ENCODE peak calls at places on chromosomes 3 and 15, in four cellular contexts. N, Y, R and A are unnamed samples.

GRCh38 chr15:73908030-73908821 is 18.0 kb upstream of the LOXL1 start:
- DNase-seq in R (peak), Y (peak), N (peak), A (peak)

GRCh38 chr3:147412491-147412916 is 3.3 kb downstream of the ZIC1 start:
- DNase-seq in N (no peak), R (peak), Y (no peak), A (no peak)

GRCh38 chr3:76061654-76062053 is 276.3 kb upstream of the ZNF717 start:
- DNase-seq in N (no peak), Y (no peak), R (no peak), A (no peak)

GRCh38 chr15:48861813-48862431 is 16.0 kb upstream of the EID1 start:
- DNase-seq in Y (peak), R (peak), N (peak), A (peak)

GRCh38 chr3:145557405-145557804 is 603.6 kb downstream of the PLOD2 start:
- DNase-seq in R (no peak), N (no peak), Y (no peak), A (no peak)

GRCh38 chr3:150462108-150462507 is 54.0 kb downstream of the TSC22D2 start:
- DNase-seq in R (no peak), Y (no peak), N (no peak), A (no peak)

GRCh38 chr3:4746241-4746958 is 232.8 kb upstream of the BHLHE40 start:
- DNase-seq in N (no peak), Y (no peak), R (no peak), A (no peak)

GRCh38 chr3:142828703-142829304 is 60.1 kb downstream of the PCOLCE2 start:
- DNase-seq in Y (peak), N (peak), R (peak), A (peak)

GRCh38 chr15:66822106-66822505 is 120.1 kb downstream of the SMAD6 start:
- DNase-seq in R (no peak), N (no peak), Y (no peak), A (no peak)

GRCh38 chr15:90212221-90213079 is 11.3 kb downstream of the SEMA4B start:
- DNase-seq in R (no peak), N (no peak), Y (peak), A (peak)

GRCh38 chr3:52866427-52866826 is 30.9 kb downstream of the STIMATE start:
- DNase-seq in R (no peak), N (no peak), Y (no peak), A (no peak)

GRCh38 chr3:179236676-179237301 is 14.1 kb downstream of the KCNMB3 start:
- DNase-seq in R (no peak), N (no peak), Y (no peak), A (no peak)

GRCh38 chr3:1798711-1799410 is 299.8 kb upstream of the CNTN4 start:
- DNase-seq in Y (no peak), N (no peak), R (no peak), A (no peak)

GRCh38 chr3:187227658-187228258 is 30.5 kb downstream of the RTP1 start:
- DNase-seq in Y (peak), N (no peak), R (no peak), A (peak)

DNA sequence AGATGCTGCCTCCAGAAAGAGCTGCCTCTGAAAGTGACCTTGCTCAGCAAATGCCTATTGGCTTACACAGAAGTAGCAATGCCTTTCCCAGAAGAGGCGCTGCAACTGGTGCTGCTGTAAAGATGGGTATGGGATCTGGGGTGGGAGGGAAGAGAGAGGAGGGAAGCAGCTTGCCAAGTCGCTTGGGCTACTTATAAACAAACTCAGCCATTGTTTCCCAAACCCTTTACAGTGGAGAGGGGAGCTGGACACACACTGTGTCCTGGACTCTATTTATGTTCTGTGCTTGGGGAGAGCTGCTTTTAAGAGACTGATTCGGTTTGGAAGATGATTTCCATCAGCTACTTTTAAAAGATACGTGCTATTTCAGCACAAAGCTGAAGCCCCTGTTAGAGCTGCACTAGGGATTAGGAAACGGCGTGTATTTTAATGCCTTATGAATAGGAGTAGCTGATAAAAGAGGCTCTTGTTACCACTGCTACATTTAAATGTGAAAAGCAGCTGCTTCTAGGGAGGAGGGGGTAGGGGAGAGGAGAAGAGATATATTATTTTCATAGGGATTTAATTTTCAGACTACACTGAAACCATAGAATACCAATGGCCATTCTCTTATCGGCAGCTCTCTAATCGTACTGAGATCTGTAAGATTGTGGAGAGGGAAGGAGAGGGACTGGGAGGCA is 440.6 kb downstream of the MCTP2 start:
- DNase-seq in R (peak), N (peak), Y (no peak), A (no peak)
- TF ChIP-seq CTCF in R (no peak), N (peak), Y (no peak), A (no peak)

DNA sequence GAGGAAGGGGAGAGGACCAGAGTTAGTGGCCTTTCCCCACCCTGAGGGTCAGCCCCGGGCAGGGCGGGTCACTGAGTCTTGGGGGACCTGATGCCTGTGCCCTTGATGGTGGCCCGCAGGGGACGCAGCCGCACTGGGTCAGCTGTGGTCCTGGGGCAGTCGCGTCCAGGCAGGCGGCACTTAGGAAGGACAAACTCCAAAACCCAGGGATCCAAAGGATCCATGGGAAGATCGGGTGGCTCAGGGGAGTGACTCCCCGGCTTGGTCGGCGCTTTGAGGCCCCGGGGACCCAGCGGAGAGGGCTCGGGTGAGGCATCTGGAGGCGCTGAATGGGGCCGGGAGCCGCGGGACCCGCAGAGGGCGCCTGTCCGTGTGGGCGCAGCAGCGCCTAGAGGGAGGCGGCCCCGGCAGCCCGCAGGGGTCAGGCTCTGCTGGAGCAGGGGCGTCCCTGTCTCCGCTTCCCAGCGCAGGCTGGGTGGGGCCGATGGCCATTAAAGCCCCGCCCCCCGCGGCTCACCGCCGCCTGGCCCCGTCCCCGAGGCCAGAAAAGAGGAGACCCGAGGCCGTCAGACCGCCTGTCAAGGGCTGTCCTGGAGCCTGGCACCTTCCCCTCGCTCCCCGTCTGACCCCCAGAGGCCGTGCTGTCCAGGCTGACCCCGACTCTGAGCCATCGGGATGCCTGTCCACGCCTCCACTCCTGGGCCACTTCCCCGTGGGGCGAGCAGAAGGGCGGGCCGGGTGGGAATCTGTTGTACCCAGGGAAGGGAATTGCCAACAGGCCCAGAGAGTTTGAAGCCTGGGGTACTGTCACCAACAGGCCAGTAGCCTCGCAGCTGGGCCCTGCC is 17.4 kb downstream of the CIDEC start:
- DNase-seq in N (peak), R (peak), Y (no peak), A (no peak)
- TF ChIP-seq CTCF in N (peak), R (no peak), Y (no peak), A (no peak)

GRCh38 chr3:194687638-194688206 is 2.0 kb downstream of the FAM43A start:
- DNase-seq in N (no peak), R (peak), Y (no peak), A (no peak)
- TF ChIP-seq CTCF in N (peak), R (peak), Y (peak), A (no peak)

GRCh38 chr15:63504247-63504978 is at the start of gene USP3:
- DNase-seq in N (peak), R (peak), Y (peak), A (peak)
- TF ChIP-seq CTCF in N (peak), R (no peak), Y (peak), A (peak)

GRCh38 chr3:126300761-126301481 is 56.3 kb downstream of the KLF15 start:
- DNase-seq in Y (no peak), N (no peak), R (no peak), A (no peak)
- TF ChIP-seq CTCF in Y (no peak), N (no peak), R (no peak), A (no peak)

DNA sequence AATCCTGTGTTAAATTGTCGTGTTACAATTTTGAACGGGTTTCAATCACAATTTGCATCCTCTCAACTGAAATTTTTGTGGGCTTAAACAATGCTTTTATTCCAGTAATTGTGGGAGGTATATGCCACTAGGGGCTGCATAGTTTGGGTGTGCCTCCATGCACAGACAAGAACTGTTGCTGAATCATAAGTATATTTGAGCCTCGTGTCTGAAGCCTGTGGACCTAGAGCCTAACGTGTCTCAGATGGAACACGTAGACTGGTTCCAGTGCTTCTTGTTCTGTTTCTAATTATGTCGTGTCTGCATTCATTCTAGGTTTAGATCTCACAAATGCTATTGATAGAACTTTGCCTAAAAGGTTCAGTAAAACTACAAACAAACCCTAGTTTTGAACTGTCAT is 363.4 kb downstream of the RBMS3 start:
- DNase-seq in N (no peak), R (no peak), Y (no peak), A (no peak)
- TF ChIP-seq CTCF in N (no peak), R (no peak), Y (no peak), A (no peak)

GRCh38 chr3:37864904-37865303 is 3.2 kb downstream of the CTDSPL start:
- DNase-seq in N (no peak), R (no peak), Y (no peak), A (no peak)
- TF ChIP-seq CTCF in N (no peak), R (no peak), Y (no peak), A (no peak)

GRCh38 chr3:134640872-134641470 is 9.9 kb downstream of the KY start:
- DNase-seq in N (peak), R (peak), Y (peak), A (peak)
- TF ChIP-seq CTCF in N (peak), R (peak), Y (no peak), A (peak)